ENCODE peak calls at places on chromosomes 11 and 22, in seven cellular contexts. W, Q, T, I, U, V and N are unnamed samples.

GRCh38 chr11:76410771-76411423 is 29.8 kb downstream of the GVQW3 start:
- DNase-seq in I (no peak), T (no peak), V (no peak), U (no peak), Q (peak; percentile 43), W (no peak), N (no peak)

GRCh38 chr22:31400023-31400397 is 606 bp downstream of the DRG1 start:
- DNase-seq in W (peak; percentile 1), Q (peak; percentile 8), V (no peak), I (no peak), T (peak; percentile 18), U (no peak), N (no peak)

GRCh38 chr11:75492181-75492820 is 33.4 kb downstream of the GDPD5 start:
- DNase-seq in I (peak; percentile 51), V (no peak), Q (no peak), T (no peak), W (no peak), U (peak; percentile 28), N (peak; percentile 56)

GRCh38 chr11:1126491-1126926 is 31.2 kb upstream of the MUC5AC start:
- DNase-seq in Q (no peak), W (no peak), I (no peak), T (no peak), U (peak; percentile 2), V (no peak), N (no peak)

GRCh38 chr11:59076876-59077571 is 9.1 kb upstream of the GLYATL1B start:
- DNase-seq in W (no peak), I (no peak), U (no peak), T (no peak), Q (no peak), V (no peak), N (no peak)

GRCh38 chr22:43152355-43153071 is 1.2 kb downstream of the TSPO start:
- DNase-seq in Q (no peak), I (peak; percentile 68), U (no peak), V (peak; percentile 89), W (peak; percentile 27), T (peak; percentile 45), N (peak; percentile 70)

GRCh38 chr11:80958414-80958813 is 1517.6 kb upstream of the TENM4 start:
- DNase-seq in Q (no peak), T (peak; percentile 89), U (no peak), I (peak; percentile 76), W (no peak), V (no peak), N (no peak)

GRCh38 chr11:44681698-44682097 is 45.1 kb upstream of the TSPAN18 start:
- DNase-seq in Q (no peak), V (no peak), T (peak; percentile 55), W (peak; percentile 43), U (no peak), I (peak; percentile 32), N (no peak)

GRCh38 chr11:124174001-124174400 is 9.1 kb upstream of the OR10D3 start:
- DNase-seq in I (peak; percentile 78), U (peak; percentile 22), W (peak; percentile 3), V (no peak), Q (peak; percentile 18), T (peak; percentile 89), N (no peak)

GRCh38 chr11:72238492-72239295 is 5.3 kb downstream of the PHOX2A start:
- DNase-seq in V (no peak), W (no peak), U (no peak), Q (peak; percentile 17), T (no peak), I (no peak), N (no peak)
- TF ChIP-seq CTCF in V (no peak), W (peak; percentile 48), U (no peak), Q (no peak), T (no peak), I (no peak), N (peak; percentile 58)

DNA sequence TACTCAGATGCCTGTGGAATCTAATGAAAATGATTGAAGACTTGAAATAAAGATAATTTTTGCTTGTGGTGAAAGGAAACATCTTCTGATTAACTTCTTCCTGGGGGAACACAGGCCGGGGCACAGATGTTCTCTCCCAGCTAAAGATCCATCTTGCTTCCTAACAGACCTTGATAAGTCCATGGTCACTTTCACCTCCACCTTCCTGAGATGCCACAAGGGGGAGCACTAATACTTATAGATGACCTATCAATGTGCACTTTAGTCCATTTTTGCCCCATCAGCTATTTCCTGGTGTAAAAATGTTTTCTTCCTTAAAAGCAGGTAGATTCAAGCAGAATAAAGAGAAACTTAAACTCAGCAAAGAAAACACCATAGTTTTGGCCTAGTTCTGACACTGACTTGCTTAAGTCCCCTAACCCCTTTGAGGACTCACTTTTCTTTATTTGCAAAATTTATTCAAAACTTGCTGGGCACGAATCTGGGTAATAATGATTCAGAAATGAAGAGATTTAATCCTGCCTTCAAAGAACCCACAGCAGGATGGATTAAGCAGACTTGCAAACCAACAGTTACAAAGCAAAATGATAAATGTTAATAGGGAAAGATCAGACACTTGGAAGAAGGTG is 158.7 kb downstream of the RAB38 start:
- DNase-seq in V (no peak), I (peak; percentile 96), Q (peak; percentile 59), U (peak; percentile 64), W (peak; percentile 76), T (peak; percentile 93), N (no peak)
- TF ChIP-seq CTCF in V (peak; percentile 80), I (peak; percentile 97), Q (peak; percentile 79), U (peak; percentile 72), W (peak; percentile 90), T (peak; percentile 87), N (peak; percentile 75)

GRCh38 chr22:24830205-24830979 is 24.4 kb downstream of the SGSM1 start:
- DNase-seq in T (no peak), V (no peak), Q (no peak), W (no peak), I (no peak), U (no peak), N (no peak)

GRCh38 chr22:24836282-24836681 is 30.3 kb downstream of the SGSM1 start:
- DNase-seq in T (peak; percentile 28), W (no peak), V (no peak), I (no peak), U (no peak), Q (no peak), N (no peak)

GRCh38 chr22:24833881-24834495 is 28.0 kb downstream of the SGSM1 start:
- DNase-seq in U (no peak), W (no peak), Q (no peak), T (no peak), V (no peak), I (no peak), N (no peak)

GRCh38 chr22:24831678-24832077 is 25.7 kb downstream of the SGSM1 start:
- DNase-seq in I (no peak), T (no peak), U (no peak), W (no peak), Q (no peak), V (no peak), N (no peak)

GRCh38 chr22:24834845-24835570 is 29.0 kb downstream of the SGSM1 start:
- DNase-seq in I (peak; percentile 12), Q (no peak), V (no peak), W (no peak), T (peak; percentile 22), U (peak; percentile 40), N (no peak)
- TF ChIP-seq CTCF in I (peak; percentile 39), Q (no peak), V (peak; percentile 38), W (peak; percentile 34), T (peak; percentile 30), U (no peak), N (no peak)

DNA sequence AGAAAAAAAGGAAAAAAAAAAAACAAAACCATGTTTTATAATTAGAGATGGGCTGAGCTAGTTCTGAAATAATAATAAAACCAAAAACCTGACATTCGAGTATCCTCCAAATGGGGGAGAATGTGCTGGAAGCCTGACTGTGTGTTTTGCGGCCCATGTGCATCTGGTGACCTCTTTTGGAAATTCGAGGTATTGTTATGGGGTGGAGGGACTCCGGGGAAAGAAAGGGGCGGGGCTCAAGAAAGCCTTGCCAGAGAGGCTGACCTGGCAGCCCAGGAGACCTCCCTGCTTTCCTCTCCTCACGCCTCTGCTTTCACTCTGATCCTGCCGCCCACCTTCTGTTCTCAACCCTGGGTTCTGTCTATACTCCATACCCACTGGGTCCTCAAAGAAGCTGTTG is 72.9 kb downstream of the CTTN start:
- DNase-seq in V (no peak), I (peak; percentile 66), W (peak; percentile 14), U (peak; percentile 65), Q (peak; percentile 55), T (peak; percentile 47), N (no peak)
- TF ChIP-seq CTCF in V (no peak), I (peak; percentile 64), W (peak; percentile 38), U (no peak), Q (peak; percentile 32), T (peak; percentile 42), N (peak; percentile 9)

GRCh38 chr22:30045901-30046715 is 34.2 kb upstream of the HORMAD2 start:
- DNase-seq in T (no peak), I (no peak), Q (no peak), W (no peak), U (no peak), V (no peak), N (no peak)

GRCh38 chr22:30045001-30045887 is 35.0 kb upstream of the HORMAD2 start:
- DNase-seq in W (no peak), V (no peak), I (no peak), T (no peak), U (no peak), Q (no peak), N (no peak)

GRCh38 chr22:30048711-30049110 is 31.6 kb upstream of the HORMAD2 start:
- DNase-seq in U (no peak), T (no peak), W (no peak), I (no peak), Q (no peak), V (no peak), N (no peak)

GRCh38 chr22:30046716-30047363 is 33.4 kb upstream of the HORMAD2 start:
- DNase-seq in Q (no peak), T (no peak), V (no peak), U (no peak), W (no peak), I (no peak), N (no peak)

DNA sequence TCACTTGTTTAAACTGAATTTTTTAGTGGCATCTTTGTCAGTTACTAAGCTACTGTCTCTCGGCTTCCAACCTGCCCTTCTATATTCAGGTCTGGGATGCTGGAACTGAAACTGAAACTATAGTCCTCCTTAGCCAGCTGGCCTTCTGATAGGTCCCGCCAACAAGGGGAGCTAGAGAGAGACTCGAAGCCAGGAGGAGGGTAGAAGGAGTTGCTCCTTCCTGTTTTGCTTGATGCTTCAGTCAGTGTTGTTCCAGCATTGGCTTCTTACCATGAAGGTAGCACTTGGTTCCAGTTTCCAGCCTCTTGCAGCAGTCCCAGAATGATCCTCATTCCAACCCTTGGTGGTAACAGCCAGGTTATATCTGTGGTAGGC is 32.9 kb upstream of the HORMAD2 start:
- DNase-seq in U (no peak), T (peak; percentile 12), W (no peak), V (no peak), I (no peak), Q (no peak), N (no peak)
- TF ChIP-seq CTCF in U (no peak), T (no peak), W (no peak), V (no peak), I (no peak), Q (no peak), N (peak; percentile 16)

DNA sequence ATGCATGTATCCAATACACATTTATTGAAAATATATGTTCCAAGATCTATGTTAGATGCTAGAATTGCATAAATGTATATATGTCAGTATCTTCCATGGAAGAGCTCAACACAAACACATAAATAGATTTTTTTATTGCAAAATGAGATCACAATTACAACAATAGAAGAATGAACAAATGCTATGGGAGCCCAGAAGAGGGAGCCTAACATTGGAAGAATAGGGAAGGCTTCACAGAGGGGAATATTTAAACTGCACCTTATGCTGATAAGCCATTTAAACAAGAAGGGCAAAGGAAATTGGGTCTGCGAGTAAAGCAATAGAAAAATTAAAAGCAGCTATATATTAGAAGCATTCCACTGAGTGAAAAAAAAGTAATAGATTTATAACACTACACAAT is 96.1 kb upstream of the LRRC55 start:
- DNase-seq in Q (no peak), T (peak; percentile 16), V (no peak), W (no peak), U (no peak), I (peak; percentile 31), N (no peak)
- TF ChIP-seq CTCF in Q (no peak), T (peak; percentile 26), V (no peak), W (peak; percentile 36), U (no peak), I (peak; percentile 46), N (no peak)